ENCODE peak calls at places on chromosomes 7 and 10, in ten cellular contexts. One of them, this sample, is unnamed.

GRCh38 chr7:91550931-91551330 is 286.7 kb downstream of the FZD1 start:
- DNase-seq in H1: no peak
- DNase-seq in breast epithelium: no peak
- DNase-seq in uterus: no peak
- DNase-seq in heart left ventricle: no peak
- DNase-seq in transverse colon: no peak
- DNase-seq in sigmoid colon: no peak
- DNase-seq in ovary: no peak
- DNase-seq in GM12878: no peak
- DNase-seq in spleen: no peak
- DNase-seq in this sample: no peak

GRCh38 chr10:28734940-28735759 is 57.8 kb downstream of the BAMBI start:
- DNase-seq in H1: no peak
- DNase-seq in breast epithelium: no peak
- DNase-seq in spleen: no peak
- DNase-seq in heart left ventricle: no peak
- DNase-seq in sigmoid colon: no peak
- DNase-seq in uterus: peak; percentile 28
- DNase-seq in GM12878: no peak
- DNase-seq in transverse colon: no peak
- DNase-seq in ovary: peak; percentile 59
- DNase-seq in this sample: peak; percentile 3

GRCh38 chr7:48321319-48322010 is 150.2 kb downstream of the ABCA13 start:
- DNase-seq in heart left ventricle: no peak
- DNase-seq in H1: no peak
- DNase-seq in sigmoid colon: no peak
- DNase-seq in uterus: no peak
- DNase-seq in transverse colon: no peak
- DNase-seq in ovary: no peak
- DNase-seq in spleen: no peak
- DNase-seq in GM12878: no peak
- DNase-seq in breast epithelium: no peak
- DNase-seq in this sample: no peak

GRCh38 chr7:75735059-75735458 is 3.7 kb downstream of the HIP1 start:
- DNase-seq in transverse colon: no peak
- DNase-seq in heart left ventricle: no peak
- DNase-seq in GM12878: no peak
- DNase-seq in breast epithelium: no peak
- DNase-seq in ovary: no peak
- DNase-seq in uterus: no peak
- DNase-seq in spleen: no peak
- DNase-seq in H1: no peak
- DNase-seq in sigmoid colon: no peak
- DNase-seq in this sample: no peak

GRCh38 chr7:18464830-18465229 is 30.7 kb upstream of the HDAC9 start:
- DNase-seq in sigmoid colon: no peak
- DNase-seq in transverse colon: no peak
- DNase-seq in ovary: no peak
- DNase-seq in H1: no peak
- DNase-seq in breast epithelium: no peak
- DNase-seq in spleen: no peak
- DNase-seq in GM12878: no peak
- DNase-seq in heart left ventricle: no peak
- DNase-seq in uterus: no peak
- DNase-seq in this sample: no peak

GRCh38 chr10:74394416-74394969 is 243.5 kb downstream of the ADK start:
- DNase-seq in spleen: no peak
- DNase-seq in GM12878: no peak
- DNase-seq in uterus: no peak
- DNase-seq in ovary: no peak
- DNase-seq in heart left ventricle: no peak
- DNase-seq in transverse colon: no peak
- DNase-seq in sigmoid colon: no peak
- DNase-seq in breast epithelium: no peak
- DNase-seq in H1: no peak
- DNase-seq in this sample: no peak

GRCh38 chr7:17706734-17707133 is 233.6 kb downstream of the SNX13 start:
- DNase-seq in spleen: no peak
- DNase-seq in transverse colon: peak; percentile 16
- DNase-seq in H1: peak; percentile 54
- DNase-seq in breast epithelium: no peak
- DNase-seq in sigmoid colon: peak; percentile 65
- DNase-seq in ovary: no peak
- DNase-seq in uterus: peak; percentile 23
- DNase-seq in GM12878: peak; percentile 12
- DNase-seq in heart left ventricle: no peak
- DNase-seq in this sample: peak; percentile 50

GRCh38 chr10:80739963-80740715 is 202.4 kb downstream of the SH2D4B start:
- DNase-seq in uterus: no peak
- DNase-seq in breast epithelium: no peak
- DNase-seq in spleen: no peak
- DNase-seq in heart left ventricle: no peak
- DNase-seq in sigmoid colon: no peak
- DNase-seq in GM12878: no peak
- DNase-seq in transverse colon: no peak
- DNase-seq in ovary: no peak
- DNase-seq in H1: peak; percentile 59
- DNase-seq in this sample: no peak

GRCh38 chr7:46993396-46993795 is 588.5 kb downstream of the TNS3 start:
- DNase-seq in uterus: no peak
- DNase-seq in spleen: no peak
- DNase-seq in breast epithelium: no peak
- DNase-seq in transverse colon: no peak
- DNase-seq in ovary: no peak
- DNase-seq in GM12878: no peak
- DNase-seq in heart left ventricle: no peak
- DNase-seq in H1: no peak
- DNase-seq in sigmoid colon: peak; percentile 66
- DNase-seq in this sample: peak; percentile 21

GRCh38 chr10:91778485-91778884 is 19.7 kb upstream of the TNKS2 start:
- DNase-seq in ovary: no peak
- DNase-seq in transverse colon: no peak
- DNase-seq in heart left ventricle: no peak
- DNase-seq in uterus: no peak
- DNase-seq in breast epithelium: no peak
- DNase-seq in spleen: no peak
- DNase-seq in GM12878: no peak
- DNase-seq in H1: no peak
- DNase-seq in sigmoid colon: no peak
- DNase-seq in this sample: no peak

GRCh38 chr7:42843209-42843800 is 68.6 kb downstream of the C7orf25 start:
- DNase-seq in breast epithelium: no peak
- DNase-seq in uterus: peak; percentile 59
- DNase-seq in transverse colon: peak; percentile 20
- DNase-seq in GM12878: no peak
- DNase-seq in heart left ventricle: peak; percentile 42
- DNase-seq in H1: no peak
- DNase-seq in spleen: no peak
- DNase-seq in sigmoid colon: peak; percentile 69
- DNase-seq in ovary: peak; percentile 30
- DNase-seq in this sample: peak; percentile 60

GRCh38 chr10:119029613-119030420 is at the start of gene NANOS1:
- DNase-seq in transverse colon: no peak
- DNase-seq in ovary: no peak
- DNase-seq in breast epithelium: no peak
- DNase-seq in heart left ventricle: no peak
- DNase-seq in GM12878: no peak
- DNase-seq in H1: peak; percentile 80
- DNase-seq in sigmoid colon: no peak
- DNase-seq in spleen: peak; percentile 79
- DNase-seq in uterus: no peak
- DNase-seq in this sample: peak; percentile 52

DNA sequence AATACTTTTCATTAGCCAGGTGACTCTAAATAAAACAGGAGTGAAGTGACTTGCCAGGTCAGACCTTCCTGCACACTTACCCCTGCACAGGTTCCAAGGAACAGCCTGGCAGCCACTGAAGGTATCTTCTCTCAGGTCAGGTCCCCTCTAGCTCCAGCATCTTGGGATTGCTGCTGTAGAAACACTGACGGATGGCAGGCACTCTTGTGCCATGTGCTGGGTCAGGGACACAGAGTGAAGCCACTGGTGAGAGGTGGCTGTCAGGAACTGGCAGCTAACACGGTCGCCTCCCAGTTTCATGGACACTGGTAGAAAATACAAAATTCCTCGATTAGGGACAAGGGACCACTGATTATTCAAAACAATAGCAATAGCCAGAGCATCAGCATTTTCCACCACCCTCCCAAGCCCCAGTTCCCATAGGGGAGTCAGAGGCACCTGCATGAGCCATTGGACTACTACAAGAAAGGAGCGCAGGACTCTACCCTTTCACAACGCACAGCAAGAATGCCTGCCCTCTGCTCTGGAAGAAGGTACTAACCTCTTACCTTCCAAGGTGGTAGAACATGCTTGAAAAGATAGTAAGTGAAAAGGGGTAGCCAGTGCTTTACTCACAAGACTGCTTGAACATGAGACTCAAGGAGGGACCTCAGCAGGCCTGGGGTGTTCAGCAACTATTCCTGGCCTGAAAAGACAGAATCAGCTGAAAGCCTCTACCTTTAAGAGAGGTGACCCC is 5.1 kb upstream of the MYO1G start:
- DNase-seq in breast epithelium: no peak
- DNase-seq in uterus: no peak
- DNase-seq in spleen: peak; percentile 53
- DNase-seq in H1: no peak
- DNase-seq in transverse colon: no peak
- DNase-seq in heart left ventricle: no peak
- DNase-seq in GM12878: no peak
- DNase-seq in sigmoid colon: no peak
- DNase-seq in ovary: no peak
- DNase-seq in this sample: no peak
- H3K4me1 ChIP-seq in breast epithelium: no peaks in the 10 kb centered on the region
- H3K4me1 ChIP-seq in uterus: no peaks in the 10 kb centered on the region
- H3K4me1 ChIP-seq in spleen: peaks cover 83% of the 10 kb centered on the region
- H3K4me1 ChIP-seq in H1: peaks cover 7% of the 10 kb centered on the region
- H3K4me1 ChIP-seq in transverse colon: peaks cover 7% of the 10 kb centered on the region
- H3K4me1 ChIP-seq in heart left ventricle: peaks cover 20% of the 10 kb centered on the region
- H3K4me1 ChIP-seq in GM12878: peaks cover 44% of the 10 kb centered on the region
- H3K4me1 ChIP-seq in sigmoid colon: peaks cover 43% of the 10 kb centered on the region
- H3K4me1 ChIP-seq in ovary: no peaks in the 10 kb centered on the region
- H3K4me1 ChIP-seq in this sample: peaks cover 35% of the 10 kb centered on the region

GRCh38 chr10:67282871-67283270 is 357.0 kb downstream of the LRRTM3 start:
- DNase-seq in transverse colon: no peak
- DNase-seq in breast epithelium: no peak
- DNase-seq in H1: no peak
- DNase-seq in GM12878: no peak
- DNase-seq in spleen: no peak
- DNase-seq in ovary: no peak
- DNase-seq in heart left ventricle: no peak
- DNase-seq in sigmoid colon: no peak
- DNase-seq in uterus: no peak
- DNase-seq in this sample: no peak

GRCh38 chr10:67280405-67280804 is 354.6 kb downstream of the LRRTM3 start:
- DNase-seq in heart left ventricle: no peak
- DNase-seq in uterus: no peak
- DNase-seq in sigmoid colon: no peak
- DNase-seq in transverse colon: no peak
- DNase-seq in ovary: no peak
- DNase-seq in GM12878: no peak
- DNase-seq in H1: no peak
- DNase-seq in breast epithelium: no peak
- DNase-seq in spleen: no peak
- DNase-seq in this sample: no peak

GRCh38 chr10:67288688-67289410 is 363.0 kb downstream of the LRRTM3 start:
- DNase-seq in spleen: no peak
- DNase-seq in sigmoid colon: no peak
- DNase-seq in breast epithelium: no peak
- DNase-seq in transverse colon: no peak
- DNase-seq in GM12878: no peak
- DNase-seq in uterus: no peak
- DNase-seq in H1: no peak
- DNase-seq in ovary: no peak
- DNase-seq in heart left ventricle: no peak
- DNase-seq in this sample: no peak

GRCh38 chr10:67284589-67284988 is 358.8 kb downstream of the LRRTM3 start:
- DNase-seq in GM12878: no peak
- DNase-seq in H1: no peak
- DNase-seq in sigmoid colon: no peak
- DNase-seq in ovary: no peak
- DNase-seq in breast epithelium: no peak
- DNase-seq in heart left ventricle: no peak
- DNase-seq in transverse colon: no peak
- DNase-seq in spleen: no peak
- DNase-seq in uterus: no peak
- DNase-seq in this sample: no peak
- TF ChIP-seq POLR2A in GM12878: no peak
- TF ChIP-seq POLR2A in H1: no peak
- TF ChIP-seq POLR2A in sigmoid colon: no peak
- TF ChIP-seq POLR2A in ovary: no peak
- TF ChIP-seq POLR2A in breast epithelium: no peak
- TF ChIP-seq POLR2A in heart left ventricle: no peak
- TF ChIP-seq POLR2A in transverse colon: no peak
- TF ChIP-seq POLR2A in spleen: no peak
- TF ChIP-seq POLR2A in uterus: no peak
- TF ChIP-seq POLR2A in this sample: no peak

GRCh38 chr10:79223346-79224048 is 123.8 kb upstream of the PPIF start:
- DNase-seq in H1: no peak
- DNase-seq in sigmoid colon: peak; percentile 96
- DNase-seq in GM12878: no peak
- DNase-seq in transverse colon: peak; percentile 51
- DNase-seq in ovary: peak; percentile 88
- DNase-seq in uterus: peak; percentile 85
- DNase-seq in breast epithelium: no peak
- DNase-seq in heart left ventricle: peak; percentile 89
- DNase-seq in spleen: no peak
- DNase-seq in this sample: peak; percentile 98
- H3K4me1 ChIP-seq in H1: peaks cover 38% of the 10 kb centered on the region
- H3K4me1 ChIP-seq in sigmoid colon: peaks cover 100% of the 10 kb centered on the region
- H3K4me1 ChIP-seq in GM12878: no peaks in the 10 kb centered on the region
- H3K4me1 ChIP-seq in transverse colon: peaks cover 31% of the 10 kb centered on the region
- H3K4me1 ChIP-seq in ovary: peaks cover 44% of the 10 kb centered on the region
- H3K4me1 ChIP-seq in uterus: peaks cover 13% of the 10 kb centered on the region
- H3K4me1 ChIP-seq in breast epithelium: peaks cover 7% of the 10 kb centered on the region
- H3K4me1 ChIP-seq in heart left ventricle: peaks cover 65% of the 10 kb centered on the region
- H3K4me1 ChIP-seq in spleen: peaks cover 70% of the 10 kb centered on the region
- H3K4me1 ChIP-seq in this sample: peaks cover 62% of the 10 kb centered on the region

DNA sequence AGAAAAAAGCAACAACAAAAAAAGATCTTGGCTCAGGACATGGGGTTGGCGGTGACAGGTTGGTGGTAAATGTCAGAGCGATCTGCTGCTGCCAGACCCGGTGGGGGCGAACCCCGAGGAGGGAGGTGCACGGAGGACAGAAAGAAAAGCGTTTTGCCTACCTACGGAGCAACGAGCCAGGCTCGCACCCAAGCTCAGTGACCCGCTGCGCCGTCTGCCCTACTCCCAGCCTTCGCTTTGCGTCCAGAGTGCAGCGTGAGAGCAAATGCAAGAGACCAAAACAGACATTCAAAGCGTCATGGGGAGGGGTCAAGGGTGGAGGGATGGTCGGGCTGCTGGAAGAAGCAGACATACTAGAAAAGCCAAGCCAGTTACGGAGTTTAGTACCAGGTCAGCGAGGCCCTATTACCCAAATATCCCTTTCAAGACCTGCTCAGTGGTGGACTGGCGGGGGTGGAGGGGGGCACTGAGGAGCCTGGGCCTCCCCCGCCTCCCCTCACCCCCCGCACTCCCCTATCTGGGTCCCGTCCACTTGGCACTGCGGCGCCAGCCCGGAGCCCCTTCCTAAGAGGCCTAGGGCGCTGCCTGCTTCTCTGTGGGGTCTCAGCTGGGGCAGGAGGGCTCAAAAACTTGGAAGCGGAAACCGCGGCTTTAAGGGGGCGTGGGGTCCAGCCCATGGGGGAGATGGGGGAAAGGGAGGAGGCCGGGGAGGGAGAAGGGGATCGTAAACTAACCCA is 66.9 kb downstream of the SLC29A4 start:
- DNase-seq in H1: no peak
- DNase-seq in spleen: no peak
- DNase-seq in GM12878: no peak
- DNase-seq in transverse colon: no peak
- DNase-seq in uterus: no peak
- DNase-seq in breast epithelium: no peak
- DNase-seq in heart left ventricle: no peak
- DNase-seq in sigmoid colon: no peak
- DNase-seq in ovary: no peak
- DNase-seq in this sample: no peak
- TF ChIP-seq POLR2A in H1: no peak
- TF ChIP-seq POLR2A in spleen: no peak
- TF ChIP-seq POLR2A in GM12878: no peak
- TF ChIP-seq POLR2A in transverse colon: no peak
- TF ChIP-seq POLR2A in uterus: no peak
- TF ChIP-seq POLR2A in breast epithelium: no peak
- TF ChIP-seq POLR2A in heart left ventricle: no peak
- TF ChIP-seq POLR2A in sigmoid colon: no peak
- TF ChIP-seq POLR2A in ovary: no peak
- TF ChIP-seq POLR2A in this sample: no peak

This sample was measured in thyroid gland.